ENCODE peak calls at places on chromosomes 5 and 9, in eight cellular contexts. One of them, this sample, is unnamed.

GRCh38 chr5:141618030-141618803 is 583 bp downstream of the DIAPH1 start:
- DNase-seq in A549: peak
- DNase-seq in sigmoid colon: no peak
- DNase-seq in GM23248: peak
- DNase-seq in neural progenitor cell: peak
- DNase-seq in PC-3: peak
- DNase-seq in substantia nigra: no peak
- DNase-seq in AG04450: no peak
- DNase-seq in this sample: peak

GRCh38 chr5:11903121-11903613 is 1.1 kb downstream of the CTNND2 start:
- DNase-seq in GM23248: no peak
- DNase-seq in neural progenitor cell: peak
- DNase-seq in substantia nigra: no peak
- DNase-seq in PC-3: no peak
- DNase-seq in A549: no peak
- DNase-seq in AG04450: no peak
- DNase-seq in sigmoid colon: no peak
- DNase-seq in this sample: peak

GRCh38 chr9:3865373-3865772 is 339.6 kb upstream of the RFX3 start:
- DNase-seq in GM23248: peak
- DNase-seq in PC-3: peak
- DNase-seq in AG04450: no peak
- DNase-seq in A549: no peak
- DNase-seq in neural progenitor cell: no peak
- DNase-seq in substantia nigra: no peak
- DNase-seq in sigmoid colon: no peak
- DNase-seq in this sample: no peak

GRCh38 chr5:142303576-142303975 is 21.2 kb downstream of the SPRY4 start:
- DNase-seq in AG04450: no peak
- DNase-seq in PC-3: no peak
- DNase-seq in GM23248: peak
- DNase-seq in sigmoid colon: no peak
- DNase-seq in A549: no peak
- DNase-seq in neural progenitor cell: no peak
- DNase-seq in substantia nigra: no peak
- DNase-seq in this sample: no peak

GRCh38 chr9:29211681-29212589 is 1638.7 kb upstream of the C9orf72 start:
- DNase-seq in AG04450: no peak
- DNase-seq in GM23248: peak
- DNase-seq in sigmoid colon: peak
- DNase-seq in neural progenitor cell: peak
- DNase-seq in PC-3: no peak
- DNase-seq in A549: peak
- DNase-seq in substantia nigra: no peak
- DNase-seq in this sample: peak

GRCh38 chr5:127447822-127448221 is 69.6 kb upstream of the PRRC1 start:
- DNase-seq in substantia nigra: no peak
- DNase-seq in A549: no peak
- DNase-seq in AG04450: peak
- DNase-seq in sigmoid colon: no peak
- DNase-seq in neural progenitor cell: no peak
- DNase-seq in GM23248: peak
- DNase-seq in PC-3: no peak
- DNase-seq in this sample: no peak

GRCh38 chr5:76811214-76811613 is 7.6 kb upstream of the F2RL1 start:
- DNase-seq in A549: peak
- DNase-seq in sigmoid colon: no peak
- DNase-seq in neural progenitor cell: no peak
- DNase-seq in PC-3: peak
- DNase-seq in substantia nigra: no peak
- DNase-seq in AG04450: no peak
- DNase-seq in GM23248: peak
- DNase-seq in this sample: no peak

GRCh38 chr5:96015709-96016108 is 54.1 kb upstream of the ELL2 start:
- DNase-seq in neural progenitor cell: no peak
- DNase-seq in GM23248: no peak
- DNase-seq in PC-3: no peak
- DNase-seq in A549: no peak
- DNase-seq in substantia nigra: no peak
- DNase-seq in sigmoid colon: no peak
- DNase-seq in AG04450: no peak
- DNase-seq in this sample: no peak

GRCh38 chr5:60521379-60522298 is 178.3 kb downstream of the DEPDC1B start:
- DNase-seq in substantia nigra: no peak
- DNase-seq in AG04450: no peak
- DNase-seq in GM23248: no peak
- DNase-seq in neural progenitor cell: no peak
- DNase-seq in PC-3: no peak
- DNase-seq in sigmoid colon: no peak
- DNase-seq in A549: no peak
- DNase-seq in this sample: no peak

GRCh38 chr5:107519900-107520354 is 150.8 kb downstream of the EFNA5 start:
- DNase-seq in neural progenitor cell: peak
- DNase-seq in AG04450: no peak
- DNase-seq in GM23248: peak
- DNase-seq in PC-3: peak
- DNase-seq in sigmoid colon: no peak
- DNase-seq in substantia nigra: no peak
- DNase-seq in A549: peak
- DNase-seq in this sample: peak

GRCh38 chr5:52692039-52692438 is 95.7 kb upstream of the ITGA1 start:
- DNase-seq in substantia nigra: no peak
- DNase-seq in neural progenitor cell: no peak
- DNase-seq in PC-3: peak
- DNase-seq in AG04450: peak
- DNase-seq in A549: no peak
- DNase-seq in sigmoid colon: no peak
- DNase-seq in GM23248: peak
- DNase-seq in this sample: no peak

GRCh38 chr5:98768160-98769005 is 5.1 kb upstream of the RGMB start:
- DNase-seq in sigmoid colon: no peak
- DNase-seq in AG04450: no peak
- DNase-seq in GM23248: peak
- DNase-seq in substantia nigra: no peak
- DNase-seq in A549: peak
- DNase-seq in PC-3: peak
- DNase-seq in neural progenitor cell: peak
- DNase-seq in this sample: peak

GRCh38 chr5:90169078-90169477 is 240.5 kb downstream of the CETN3 start:
- DNase-seq in GM23248: no peak
- DNase-seq in neural progenitor cell: no peak
- DNase-seq in AG04450: no peak
- DNase-seq in PC-3: no peak
- DNase-seq in substantia nigra: no peak
- DNase-seq in sigmoid colon: no peak
- DNase-seq in A549: no peak
- DNase-seq in this sample: no peak

GRCh38 chr5:39428639-39429038 is 3.9 kb upstream of the DAB2 start:
- DNase-seq in neural progenitor cell: no peak
- DNase-seq in substantia nigra: no peak
- DNase-seq in AG04450: no peak
- DNase-seq in sigmoid colon: no peak
- DNase-seq in GM23248: no peak
- DNase-seq in A549: no peak
- DNase-seq in PC-3: peak
- DNase-seq in this sample: no peak

GRCh38 chr9:115263731-115264130 is 145.8 kb upstream of the TNC start:
- DNase-seq in PC-3: no peak
- DNase-seq in neural progenitor cell: no peak
- DNase-seq in GM23248: peak
- DNase-seq in AG04450: no peak
- DNase-seq in sigmoid colon: no peak
- DNase-seq in A549: no peak
- DNase-seq in substantia nigra: no peak
- DNase-seq in this sample: no peak

GRCh38 chr9:37929441-37929895 is 25.5 kb upstream of the SLC25A51 start:
- DNase-seq in GM23248: no peak
- DNase-seq in A549: no peak
- DNase-seq in PC-3: no peak
- DNase-seq in substantia nigra: no peak
- DNase-seq in neural progenitor cell: no peak
- DNase-seq in AG04450: no peak
- DNase-seq in sigmoid colon: no peak
- DNase-seq in this sample: no peak

GRCh38 chr9:110283736-110284135 is 27.4 kb upstream of the TXN start:
- DNase-seq in AG04450: no peak
- DNase-seq in sigmoid colon: no peak
- DNase-seq in neural progenitor cell: no peak
- DNase-seq in A549: no peak
- DNase-seq in PC-3: peak
- DNase-seq in GM23248: no peak
- DNase-seq in substantia nigra: no peak
- DNase-seq in this sample: no peak

GRCh38 chr5:31007672-31008071 is 185.8 kb upstream of the CDH6 start:
- DNase-seq in AG04450: no peak
- DNase-seq in sigmoid colon: no peak
- DNase-seq in substantia nigra: no peak
- DNase-seq in GM23248: no peak
- DNase-seq in A549: no peak
- DNase-seq in neural progenitor cell: no peak
- DNase-seq in PC-3: no peak
- DNase-seq in this sample: peak

GRCh38 chr9:20989923-20990341 is 41.5 kb downstream of the HACD4 start:
- DNase-seq in GM23248: no peak
- DNase-seq in PC-3: no peak
- DNase-seq in A549: no peak
- DNase-seq in sigmoid colon: peak
- DNase-seq in substantia nigra: peak
- DNase-seq in neural progenitor cell: no peak
- DNase-seq in AG04450: no peak
- DNase-seq in this sample: no peak

GRCh38 chr9:138123086-138123485 is 245.5 kb downstream of the CACNA1B start:
- DNase-seq in substantia nigra: no peak
- DNase-seq in PC-3: no peak
- DNase-seq in sigmoid colon: no peak
- DNase-seq in GM23248: no peak
- DNase-seq in A549: no peak
- DNase-seq in AG04450: no peak
- DNase-seq in neural progenitor cell: no peak
- DNase-seq in this sample: no peak

GRCh38 chr9:88781500-88782391 is 209.5 kb upstream of the S1PR3 start:
- DNase-seq in neural progenitor cell: peak
- DNase-seq in GM23248: peak
- DNase-seq in sigmoid colon: no peak
- DNase-seq in PC-3: no peak
- DNase-seq in AG04450: peak
- DNase-seq in substantia nigra: no peak
- DNase-seq in A549: peak
- DNase-seq in this sample: peak

GRCh38 chr9:89426389-89426961 is 71.4 kb downstream of the SEMA4D start:
- DNase-seq in AG04450: no peak
- DNase-seq in PC-3: no peak
- DNase-seq in substantia nigra: no peak
- DNase-seq in A549: no peak
- DNase-seq in sigmoid colon: no peak
- DNase-seq in GM23248: no peak
- DNase-seq in neural progenitor cell: no peak
- DNase-seq in this sample: no peak

DNA sequence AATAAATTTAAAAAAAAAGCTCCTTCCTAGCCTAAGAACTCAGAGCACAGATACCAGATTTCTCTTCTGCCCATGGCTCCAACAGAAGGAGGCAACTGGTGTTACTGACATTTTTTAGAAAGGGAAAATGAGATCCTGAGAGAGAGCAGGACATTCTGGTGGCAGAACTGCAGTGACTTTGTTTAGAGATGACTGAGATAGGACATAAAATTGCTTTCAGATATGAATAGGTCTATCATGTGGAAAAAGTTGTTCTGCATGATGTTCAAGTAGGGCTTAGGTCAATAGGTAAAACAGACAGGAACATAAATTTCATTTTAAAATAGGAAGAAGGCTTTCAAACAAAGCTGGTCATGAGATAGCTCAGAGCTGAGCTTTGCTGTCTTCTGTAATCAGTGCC is 49.6 kb downstream of the NIPAL4 start:
- DNase-seq in neural progenitor cell: no peak
- DNase-seq in sigmoid colon: no peak
- DNase-seq in PC-3: no peak
- DNase-seq in AG04450: no peak
- DNase-seq in A549: no peak
- DNase-seq in substantia nigra: no peak
- DNase-seq in GM23248: no peak
- DNase-seq in this sample: no peak
- H3K27ac ChIP-seq in neural progenitor cell: no peak
- H3K27ac ChIP-seq in sigmoid colon: peak
- H3K27ac ChIP-seq in PC-3: no peak
- H3K27ac ChIP-seq in AG04450: no peak
- H3K27ac ChIP-seq in A549: no peak
- H3K27ac ChIP-seq in substantia nigra: no peak
- H3K27ac ChIP-seq in GM23248: no peak
- H3K27ac ChIP-seq in this sample: no peak

GRCh38 chr9:132288371-132288770 is 66.4 kb downstream of the SETX start:
- DNase-seq in neural progenitor cell: no peak
- DNase-seq in AG04450: no peak
- DNase-seq in substantia nigra: no peak
- DNase-seq in PC-3: no peak
- DNase-seq in GM23248: peak
- DNase-seq in sigmoid colon: no peak
- DNase-seq in A549: no peak
- DNase-seq in this sample: no peak
- H3K27ac ChIP-seq in neural progenitor cell: no peak
- H3K27ac ChIP-seq in AG04450: no peak
- H3K27ac ChIP-seq in substantia nigra: no peak
- H3K27ac ChIP-seq in PC-3: no peak
- H3K27ac ChIP-seq in GM23248: peak
- H3K27ac ChIP-seq in sigmoid colon: no peak
- H3K27ac ChIP-seq in A549: no peak
- H3K27ac ChIP-seq in this sample: no peak

DNA sequence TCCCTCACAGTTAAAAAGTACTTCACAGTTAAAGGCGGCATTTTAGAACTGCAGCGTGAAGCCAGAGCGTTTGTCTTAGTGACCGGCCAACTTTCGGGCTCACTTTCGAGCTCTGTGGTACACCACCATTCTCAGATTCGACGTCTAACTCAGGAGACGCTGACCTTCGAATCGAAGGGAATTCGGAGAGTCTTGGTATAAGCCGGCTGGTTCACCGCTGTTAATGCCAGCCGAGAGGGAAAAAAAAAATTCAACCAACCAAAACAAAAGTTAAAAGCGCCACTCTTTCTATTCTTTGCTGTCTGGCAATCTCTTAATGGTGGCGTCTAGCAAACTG is 529 bp upstream of the SNX24 start:
- DNase-seq in substantia nigra: no peak
- DNase-seq in A549: no peak
- DNase-seq in GM23248: no peak
- DNase-seq in neural progenitor cell: no peak
- DNase-seq in sigmoid colon: no peak
- DNase-seq in AG04450: no peak
- DNase-seq in PC-3: no peak
- DNase-seq in this sample: no peak
- H3K27ac ChIP-seq in substantia nigra: peak
- H3K27ac ChIP-seq in A549: peak
- H3K27ac ChIP-seq in GM23248: peak
- H3K27ac ChIP-seq in neural progenitor cell: no peak
- H3K27ac ChIP-seq in sigmoid colon: peak
- H3K27ac ChIP-seq in AG04450: peak
- H3K27ac ChIP-seq in PC-3: peak
- H3K27ac ChIP-seq in this sample: peak

DNA sequence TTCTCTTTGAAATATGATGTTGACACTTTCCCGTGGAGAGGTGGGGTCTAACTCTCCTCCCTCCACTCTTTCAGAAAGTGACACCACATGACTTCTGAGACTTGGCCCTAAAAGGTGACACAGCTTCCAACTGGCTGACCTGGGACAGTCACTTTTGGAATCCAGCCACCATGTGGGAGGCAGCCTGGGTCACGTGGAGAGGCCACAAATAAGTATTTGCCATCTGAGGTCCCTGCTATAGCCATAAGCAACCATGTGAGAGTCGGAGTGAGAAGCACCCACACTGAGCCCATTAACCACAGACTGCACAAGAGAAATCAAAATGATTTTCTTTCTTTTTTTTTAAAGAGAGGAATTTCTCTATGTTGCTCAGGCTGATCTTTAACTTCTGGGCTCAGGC is 4.1 kb upstream of the PHYKPL start:
- DNase-seq in A549: no peak
- DNase-seq in AG04450: no peak
- DNase-seq in neural progenitor cell: no peak
- DNase-seq in substantia nigra: no peak
- DNase-seq in GM23248: no peak
- DNase-seq in PC-3: no peak
- DNase-seq in sigmoid colon: no peak
- DNase-seq in this sample: no peak
- H3K27ac ChIP-seq in A549: no peak
- H3K27ac ChIP-seq in AG04450: no peak
- H3K27ac ChIP-seq in neural progenitor cell: no peak
- H3K27ac ChIP-seq in substantia nigra: no peak
- H3K27ac ChIP-seq in GM23248: peak
- H3K27ac ChIP-seq in PC-3: no peak
- H3K27ac ChIP-seq in sigmoid colon: no peak
- H3K27ac ChIP-seq in this sample: no peak